ENCODE peak calls at places on chromosomes 11 and 22, in six cellular contexts. J is hepatocyte, Z is A549, A is PC-9, D is GM12878, S is H1. H is an unnamed sample.

GRCh38 chr22:49634006-49634772 is 193.5 kb downstream of the BRD1 start:
- DNase-seq in Z (no peak), D (no peak), J (no peak), A (no peak), S (no peak), H (no peak)

GRCh38 chr11:95076416-95076815 is 9.7 kb downstream of the SRSF8 start:
- DNase-seq in S (no peak), D (no peak), A (no peak), J (peak), Z (no peak), H (peak)

GRCh38 chr11:75492181-75492820 is 33.4 kb downstream of the GDPD5 start:
- DNase-seq in Z (no peak), S (peak), D (no peak), A (no peak), J (no peak), H (peak)

GRCh38 chr11:132078230-132078629 is 707.8 kb downstream of the NTM start:
- DNase-seq in J (no peak), A (no peak), Z (no peak), S (no peak), D (no peak), H (no peak)

GRCh38 chr11:83403990-83404389 is 117.8 kb upstream of the CCDC90B start:
- DNase-seq in Z (no peak), S (no peak), J (no peak), A (no peak), D (no peak), H (no peak)

GRCh38 chr22:46761539-46762237 is 762 bp upstream of the TBC1D22A start:
- DNase-seq in Z (no peak), D (no peak), J (no peak), A (no peak), S (no peak), H (no peak)

GRCh38 chr11:73983764-73984543 is 1.3 kb upstream of the UCP2 start:
- DNase-seq in Z (no peak), D (no peak), S (no peak), A (no peak), J (no peak), H (no peak)

GRCh38 chr22:17194213-17194612 is 25.0 kb downstream of the ADA2 start:
- DNase-seq in S (no peak), J (no peak), A (no peak), Z (no peak), D (no peak), H (no peak)

GRCh38 chr11:111449158-111449557 is 63.0 kb downstream of the BTG4 start:
- DNase-seq in Z (no peak), S (no peak), D (no peak), A (no peak), J (no peak), H (no peak)

GRCh38 chr11:69479591-69480271 is 1.7 kb upstream of the LINC01488 start:
- DNase-seq in Z (peak), J (peak), S (no peak), D (no peak), A (peak), H (no peak)

GRCh38 chr11:130528301-130528651 is 79.8 kb downstream of the ADAMTS15 start:
- DNase-seq in A (peak), D (no peak), Z (no peak), J (no peak), S (no peak), H (no peak)

GRCh38 chr11:6438979-6439571 is 1.7 kb downstream of the HPX start:
- DNase-seq in D (no peak), Z (peak), J (peak), A (peak), S (no peak), H (peak)

GRCh38 chr11:292211-293121 is 3.5 kb downstream of the PGGHG start:
- DNase-seq in J (no peak), Z (no peak), S (no peak), A (no peak), D (no peak), H (no peak)

GRCh38 chr11:133964946-133965632 is 8.3 kb upstream of the IGSF9B start:
- DNase-seq in Z (no peak), D (no peak), J (peak), S (no peak), A (no peak), H (no peak)

GRCh38 chr11:69212121-69213110 is 56.7 kb downstream of the SMIM38 start:
- DNase-seq in Z (no peak), S (no peak), J (no peak), D (no peak), A (no peak), H (no peak)

GRCh38 chr11:115170133-115170815 is 333.9 kb downstream of the CADM1 start:
- DNase-seq in Z (no peak), A (no peak), S (no peak), J (peak), D (no peak), H (peak)

GRCh38 chr22:32764330-32765116 is 37.0 kb upstream of the TIMP3 start:
- DNase-seq in Z (no peak), J (peak), S (no peak), A (no peak), D (no peak), H (no peak)

GRCh38 chr11:75270896-75271415 is 30.4 kb downstream of the TPBGL start:
- DNase-seq in A (no peak), Z (peak), D (no peak), S (no peak), J (no peak), H (peak)

GRCh38 chr11:132463941-132464340 is 1068.4 kb downstream of the OPCML start:
- DNase-seq in D (no peak), Z (no peak), S (no peak), A (no peak), J (peak), H (no peak)

GRCh38 chr11:120199613-120200012 is 11.2 kb upstream of the OAF start:
- DNase-seq in A (no peak), S (no peak), D (no peak), Z (no peak), J (no peak), H (no peak)

GRCh38 chr22:39148727-39149535 is 3.5 kb downstream of the CBX7 start:
- DNase-seq in D (peak), A (no peak), S (no peak), Z (no peak), J (peak), H (peak)

GRCh38 chr11:65340226-65340625 is 6.6 kb downstream of the DPF2 start:
- DNase-seq in S (no peak), J (no peak), Z (no peak), A (no peak), D (no peak), H (no peak)

GRCh38 chr11:61298663-61299244 is 3.6 kb upstream of the VWCE start:
- DNase-seq in D (no peak), Z (no peak), S (no peak), J (peak), A (no peak), H (no peak)
- H3K4me2 ChIP-seq in D (peak), Z (no peak), S (no peak), J (peak), A (no peak), H (no peak)

GRCh38 chr11:31248768-31249167 is 120.8 kb downstream of the DCDC1 start:
- DNase-seq in S (no peak), Z (no peak), A (no peak), D (no peak), J (no peak), H (no peak)

DNA sequence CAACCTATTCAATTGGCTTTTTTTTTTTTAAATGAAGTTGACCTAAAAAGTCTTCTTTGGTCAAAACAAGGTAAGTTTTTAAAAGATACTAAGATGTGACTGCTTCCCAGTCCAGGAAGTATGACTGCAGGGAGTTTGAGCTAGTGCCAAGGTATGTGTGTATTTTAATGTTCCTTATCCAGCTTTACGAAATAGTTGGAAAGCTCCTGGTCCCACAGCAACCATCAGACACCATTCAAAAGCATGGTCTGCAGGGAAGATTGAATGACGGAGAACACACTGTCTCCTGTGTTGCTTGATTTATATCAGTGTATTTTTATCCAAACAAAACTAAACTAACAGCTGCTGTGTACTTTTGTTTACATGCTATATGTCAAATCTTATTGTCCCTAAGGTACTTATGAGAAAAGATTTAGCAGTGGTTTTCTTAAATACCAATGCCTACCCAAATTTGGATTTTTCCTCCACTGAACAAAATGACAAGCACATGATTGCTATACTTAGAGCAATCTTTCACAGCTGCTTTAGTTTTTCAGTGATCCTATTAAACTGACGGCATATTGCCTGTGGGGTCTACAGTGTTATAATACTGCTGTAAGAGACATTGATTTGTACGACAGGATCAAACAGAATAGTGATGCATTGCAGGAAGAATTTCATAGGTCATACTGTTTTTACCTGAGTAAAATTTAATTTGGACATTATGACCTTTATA is 122.9 kb downstream of the DCDC1 start:
- DNase-seq in S (no peak), A (no peak), Z (no peak), J (no peak), D (no peak), H (no peak)
- TF ChIP-seq CTCF in S (no peak), A (no peak), Z (no peak), J (no peak), D (no peak), H (no peak)

GRCh38 chr22:25069426-25069757 is 116.9 kb downstream of the KIAA1671 start:
- DNase-seq in D (no peak), J (no peak), S (no peak), A (no peak), Z (no peak), H (no peak)

GRCh38 chr22:25070870-25071465 is 118.5 kb downstream of the KIAA1671 start:
- DNase-seq in J (no peak), Z (no peak), D (no peak), S (no peak), A (no peak), H (no peak)

GRCh38 chr22:25071720-25072119 is 119.2 kb downstream of the KIAA1671 start:
- DNase-seq in D (no peak), A (no peak), J (no peak), Z (no peak), S (no peak), H (no peak)

GRCh38 chr22:25068701-25069100 is 116.2 kb downstream of the KIAA1671 start:
- DNase-seq in Z (no peak), S (no peak), D (no peak), J (no peak), A (no peak), H (no peak)

DNA sequence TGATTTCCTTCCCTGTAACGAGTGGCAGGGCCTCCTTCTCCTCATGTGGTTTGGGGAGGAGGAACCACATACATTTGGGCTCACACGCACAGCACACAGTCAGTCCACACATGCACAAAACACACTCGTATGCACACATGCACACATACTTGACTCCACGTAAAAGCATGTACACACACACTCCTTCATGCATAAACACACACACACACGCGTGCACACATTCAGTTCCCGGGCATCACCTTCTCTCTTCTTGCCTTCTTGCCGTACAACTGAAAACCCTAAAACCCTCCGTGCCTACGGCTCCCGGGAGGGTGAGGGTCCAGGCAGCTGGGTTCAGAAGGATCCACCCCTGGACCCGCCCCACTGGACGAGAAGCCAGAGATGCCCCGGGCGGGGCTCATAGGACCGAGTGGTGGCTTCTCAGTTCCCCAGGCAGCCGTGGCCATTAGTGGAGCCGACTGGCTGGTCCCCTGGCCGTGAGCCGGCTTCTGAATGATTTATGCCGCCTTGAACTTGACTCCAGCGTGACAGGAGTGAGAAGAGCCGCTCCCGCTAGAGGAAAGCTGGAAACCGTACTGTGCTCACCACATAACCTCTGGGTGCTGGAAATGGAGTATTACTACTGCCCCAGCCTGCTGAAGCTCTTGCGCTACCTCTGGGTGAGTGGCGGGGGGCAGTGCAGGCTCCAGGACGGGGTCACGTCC is 117.4 kb downstream of the KIAA1671 start:
- DNase-seq in S (no peak), Z (no peak), D (no peak), J (no peak), A (no peak), H (peak)
- H3K4me3 ChIP-seq in S (no peak), Z (no peak), D (peak), J (no peak), A (no peak), H (no peak)

DNA sequence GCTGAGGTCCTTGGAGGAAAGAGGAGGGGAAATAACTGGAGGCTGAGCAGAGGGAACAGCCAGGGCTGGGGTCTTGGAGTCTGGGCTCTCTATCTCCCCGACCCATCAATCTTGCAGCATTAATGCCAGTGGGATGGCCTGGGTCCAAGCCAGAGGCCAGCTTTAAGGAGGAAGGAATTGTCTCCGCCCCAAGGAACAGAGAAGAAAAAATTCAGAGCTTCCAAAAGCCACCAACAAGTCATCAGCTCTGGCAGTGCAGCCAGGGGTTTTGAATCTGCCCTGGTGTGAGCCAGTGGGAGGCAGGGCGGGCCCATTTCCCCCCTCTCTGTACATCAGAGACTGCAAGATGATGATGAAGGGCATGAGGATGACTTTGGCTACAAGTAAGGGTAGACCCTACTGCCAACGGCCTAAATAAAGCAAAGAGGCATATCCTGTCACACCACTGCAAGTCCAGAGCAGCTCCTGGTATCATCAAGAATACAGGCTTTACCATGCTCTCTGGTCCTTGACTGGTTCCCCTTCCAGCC is 34.5 kb downstream of the LRRC32 start:
- DNase-seq in S (no peak), J (no peak), Z (no peak), D (no peak), A (no peak), H (no peak)
- H3K4me2 ChIP-seq in S (no peak), J (no peak), Z (no peak), D (no peak), A (no peak), H (no peak)

GRCh38 chr11:4203603-4204360 is 109.2 kb downstream of the RRM1 start:
- DNase-seq in Z (no peak), S (no peak), A (no peak), D (no peak), J (no peak), H (no peak)
- TF ChIP-seq CTCF in Z (no peak), S (peak), A (no peak), D (no peak), J (peak), H (no peak)

DNA sequence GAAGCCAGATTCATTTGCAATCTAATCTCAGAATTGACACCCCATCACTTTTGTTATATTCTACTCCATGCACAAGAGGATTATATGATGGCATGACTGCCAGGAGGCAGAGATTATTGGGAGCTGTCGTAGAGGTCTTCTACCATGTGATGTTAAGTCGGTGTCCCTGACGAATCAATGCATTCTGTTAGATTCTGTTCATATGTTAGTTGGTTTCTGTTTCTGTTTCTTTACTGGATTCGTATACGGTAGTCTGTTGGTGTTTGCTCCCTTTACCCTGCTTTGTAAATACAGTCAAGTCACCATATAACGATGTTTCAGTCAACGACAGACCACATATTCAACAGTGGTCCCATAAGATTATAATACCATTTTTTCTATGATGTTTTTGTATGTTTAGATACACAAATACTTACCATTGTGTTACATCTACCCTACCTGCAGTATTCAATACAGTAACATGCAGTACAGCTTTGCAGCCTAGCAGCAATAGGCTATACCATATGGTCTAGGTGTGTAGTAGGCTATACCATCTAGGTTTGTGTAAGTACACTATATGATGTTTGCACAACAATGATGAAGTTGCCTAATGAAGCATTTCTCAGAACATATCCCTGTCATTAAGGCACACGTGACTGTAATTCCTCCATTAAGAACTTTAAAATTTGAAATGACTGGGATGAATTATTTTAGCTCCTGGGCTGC is 22.8 kb upstream of the RASSF10 start:
- DNase-seq in A (no peak), S (no peak), J (no peak), D (no peak), Z (no peak), H (no peak)
- H3K4me3 ChIP-seq in A (no peak), S (no peak), J (no peak), D (no peak), Z (no peak), H (no peak)

DNA sequence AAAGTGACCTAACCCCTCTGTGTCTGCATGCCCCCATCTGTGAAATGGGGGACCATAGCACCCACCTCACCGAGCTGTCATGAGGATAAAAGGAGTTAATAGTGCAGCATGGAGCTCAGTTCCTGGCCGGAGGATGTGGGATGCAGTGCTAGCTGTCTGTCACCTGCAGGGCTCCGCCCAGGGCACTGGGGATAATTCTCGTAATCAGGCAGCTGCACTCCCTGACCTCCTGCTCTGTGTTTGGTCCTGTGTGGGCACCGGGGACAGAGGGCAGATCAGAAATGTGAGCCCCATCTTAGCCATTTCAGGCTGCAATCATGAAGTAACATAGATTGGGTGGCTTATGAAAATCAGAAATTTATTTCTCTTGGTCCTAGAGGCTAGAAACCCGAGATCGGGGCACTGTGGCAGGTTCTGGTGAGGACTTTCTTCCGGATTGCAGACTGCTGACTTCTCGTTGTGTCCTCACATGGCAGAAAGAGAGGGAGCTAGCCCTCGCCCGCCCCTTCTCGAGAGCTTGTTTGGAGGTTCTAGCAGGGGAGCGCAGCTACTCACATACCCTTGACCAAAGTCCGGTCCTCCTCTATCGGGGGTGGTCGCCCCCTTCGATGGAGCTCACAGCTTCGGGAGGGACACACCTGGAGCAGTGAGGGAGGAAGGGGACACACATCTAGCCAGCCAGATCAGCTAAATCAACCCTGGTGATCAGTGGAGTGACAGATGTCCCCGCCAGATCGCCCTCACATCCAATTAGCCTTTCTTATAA is 3.2 kb downstream of the KCTD17 start:
- DNase-seq in S (no peak), Z (no peak), J (no peak), A (no peak), D (no peak), H (no peak)
- H3K4me2 ChIP-seq in S (no peak), Z (no peak), J (no peak), A (no peak), D (no peak), H (no peak)

GRCh38 chr22:45103756-45104155 is 60.0 kb upstream of the NUP50 start:
- DNase-seq in D (no peak), Z (no peak), S (no peak), A (no peak), J (no peak), H (no peak)
- TF ChIP-seq CTCF in D (no peak), Z (no peak), S (peak), A (no peak), J (no peak), H (no peak)

H was measured in endothelial cell of umbilical vein.